ENCODE peak calls at places on chromosomes 13 and 19, in ten cellular contexts. T, I, S, U, E, V, R, A, X and H are unnamed samples.

GRCh38 chr13:52195052-52195837 is 35.8 kb upstream of the NEK3 start:
- DNase-seq in T (peak; percentile 77), A (peak; percentile 82), E (peak; percentile 38), U (no peak), V (peak; percentile 35), I (peak; percentile 94), R (peak; percentile 53), S (no peak), X (peak; percentile 59), H (peak; percentile 22)

GRCh38 chr13:47723898-47724297 is 277.2 kb downstream of the SUCLA2 start:
- DNase-seq in S (no peak), R (no peak), U (no peak), E (no peak), A (no peak), T (no peak), V (no peak), X (no peak), I (no peak), H (no peak)

GRCh38 chr19:29467824-29468401 is 57.9 kb upstream of the VSTM2B start:
- DNase-seq in V (no peak), T (peak; percentile 20), I (no peak), X (no peak), U (no peak), E (peak; percentile 62), A (no peak), S (peak; percentile 55), R (peak; percentile 5), H (no peak)

GRCh38 chr13:79458436-79458835 is 22.5 kb upstream of the NDFIP2 start:
- DNase-seq in A (no peak), X (no peak), T (no peak), E (no peak), U (no peak), V (no peak), R (no peak), S (no peak), I (no peak), H (no peak)

GRCh38 chr19:50500753-50501151 is 10.2 kb downstream of the JOSD2 start:
- DNase-seq in E (no peak), V (no peak), I (peak; percentile 30), A (no peak), X (no peak), U (no peak), R (no peak), S (no peak), T (no peak), H (no peak)

GRCh38 chr13:70188567-70188966 is 80.3 kb upstream of the KLHL1 start:
- DNase-seq in R (peak; percentile 48), U (no peak), X (no peak), I (no peak), T (no peak), E (no peak), V (no peak), A (no peak), S (peak; percentile 22), H (no peak)

GRCh38 chr19:1102407-1103106 is 1.2 kb upstream of the GPX4 start:
- DNase-seq in T (peak; percentile 100), X (no peak), R (peak; percentile 100), S (peak; percentile 98), U (no peak), E (peak; percentile 100), V (peak; percentile 53), I (peak; percentile 75), A (peak; percentile 38), H (peak; percentile 98)

GRCh38 chr19:15251749-15252397 is 19.6 kb upstream of the EPHX3 start:
- DNase-seq in S (peak; percentile 18), T (peak; percentile 98), R (peak; percentile 70), X (peak; percentile 81), U (no peak), E (peak; percentile 91), V (no peak), I (peak; percentile 92), A (peak; percentile 60), H (peak; percentile 92)

GRCh38 chr13:37481005-37481857 is 117.3 kb downstream of the POSTN start:
- DNase-seq in R (no peak), I (no peak), V (no peak), X (no peak), T (peak; percentile 87), S (no peak), A (no peak), E (no peak), U (peak; percentile 78), H (no peak)

GRCh38 chr19:34880034-34880433 is 46.7 kb upstream of the ZNF30 start:
- DNase-seq in R (no peak), V (no peak), U (no peak), A (no peak), S (no peak), T (no peak), E (no peak), I (no peak), X (no peak), H (no peak)

GRCh38 chr19:46388311-46389095 is 24.9 kb downstream of the CCDC8 start:
- DNase-seq in U (no peak), R (no peak), E (no peak), V (no peak), A (no peak), S (no peak), I (peak; percentile 36), T (no peak), X (no peak), H (no peak)

GRCh38 chr13:112696869-112697465 is 7.1 kb downstream of the ATP11A start:
- DNase-seq in X (no peak), I (no peak), E (no peak), U (no peak), T (no peak), A (no peak), V (no peak), S (no peak), R (no peak), H (no peak)

GRCh38 chr19:3175761-3176714 is 2.5 kb upstream of the S1PR4 start:
- DNase-seq in V (peak; percentile 25), T (peak; percentile 91), U (peak; percentile 8), I (no peak), E (peak; percentile 94), X (no peak), R (peak; percentile 67), A (peak; percentile 57), S (no peak), H (peak; percentile 47)

GRCh38 chr13:30978981-30979956 is 46.8 kb downstream of the TEX26 start:
- DNase-seq in U (no peak), X (peak; percentile 82), T (no peak), V (no peak), A (peak; percentile 40), S (no peak), E (peak; percentile 20), R (no peak), I (no peak), H (no peak)

GRCh38 chr19:677201-677600 is 1.0 kb downstream of the FSTL3 start:
- DNase-seq in I (peak; percentile 91), E (peak; percentile 87), X (no peak), S (peak; percentile 79), R (peak; percentile 64), A (peak; percentile 74), T (peak; percentile 82), V (no peak), U (no peak), H (peak; percentile 44)

GRCh38 chr13:48562296-48563066 is 29.6 kb upstream of the RCBTB2 start:
- DNase-seq in A (no peak), S (no peak), X (no peak), V (peak; percentile 52), I (no peak), T (no peak), E (peak; percentile 22), U (no peak), R (no peak), H (no peak)

GRCh38 chr13:104837756-104838155 is 1697.7 kb downstream of the EFNB2 start:
- DNase-seq in T (no peak), U (no peak), I (no peak), V (no peak), E (no peak), R (no peak), X (no peak), A (no peak), S (no peak), H (no peak)

GRCh38 chr19:5786593-5787551 is 2.3 kb upstream of the PRR22 start:
- DNase-seq in A (peak; percentile 51), T (no peak), I (no peak), V (no peak), S (no peak), E (no peak), X (no peak), U (no peak), R (no peak), H (no peak)

GRCh38 chr13:42990147-42990990 is 1.7 kb downstream of the EPSTI1 start:
- DNase-seq in A (no peak), U (no peak), T (peak; percentile 56), S (no peak), E (peak; percentile 49), V (no peak), R (no peak), I (no peak), X (no peak), H (no peak)

GRCh38 chr13:35957174-35957867 is 173.9 kb downstream of the DCLK1 start:
- DNase-seq in R (no peak), U (no peak), A (no peak), V (no peak), S (no peak), E (peak; percentile 14), X (no peak), T (peak; percentile 83), I (no peak), H (no peak)

GRCh38 chr13:81395368-81395767 is 1054.4 kb upstream of the SPRY2 start:
- DNase-seq in I (no peak), E (peak; percentile 10), R (no peak), V (no peak), A (no peak), U (no peak), S (no peak), X (peak; percentile 64), T (no peak), H (no peak)

GRCh38 chr13:77316430-77316829 is 10.5 kb downstream of the MYCBP2 start:
- DNase-seq in X (no peak), T (no peak), U (no peak), V (no peak), I (no peak), S (no peak), A (no peak), E (no peak), R (no peak), H (no peak)

GRCh38 chr19:48368942-48369341 is 4.8 kb downstream of the SYNGR4 start:
- DNase-seq in T (no peak), X (no peak), A (no peak), V (no peak), I (no peak), U (no peak), E (no peak), S (no peak), R (no peak), H (no peak)